ENCODE peak calls at places on chromosomes 6 and 20, in seven cellular contexts. M is A549, U is Karpas-422, Y is GM23248, L is HepG2, B is heart left ventricle, H is testis. Q is an unnamed sample. For H3K4me1, the result is how much of the 10 kb centered on the place peaks cover.

GRCh38 chr6:42450314-42451145 is 1.2 kb downstream of the TRERF1 start:
- DNase-seq in M (no peak), U (peak), Y (peak), L (no peak), B (no peak), H (peak), Q (peak)

GRCh38 chr6:117481278-117481925 is 1.1 kb upstream of the DCBLD1 start:
- DNase-seq in M (no peak), U (no peak), Y (no peak), L (peak), B (no peak), H (no peak), Q (no peak)

GRCh38 chr6:28522594-28523557 is 2.8 kb upstream of the GPX5 start:
- DNase-seq in M (no peak), U (peak), Y (no peak), L (no peak), B (no peak), H (no peak), Q (no peak)

GRCh38 chr6:136052046-136052445 is 198.1 kb downstream of the MTFR2 start:
- DNase-seq in M (no peak), U (no peak), Y (no peak), L (no peak), B (no peak), H (no peak), Q (no peak)

GRCh38 chr6:24829657-24830056 is 30.9 kb upstream of the ARMH2 start:
- DNase-seq in M (no peak), U (no peak), Y (no peak), L (no peak), B (no peak), H (no peak), Q (no peak)

GRCh38 chr6:98824163-98824906 is 10.0 kb upstream of the POU3F2 start:
- DNase-seq in M (no peak), U (no peak), Y (no peak), L (no peak), B (no peak), H (no peak), Q (no peak)

GRCh38 chr6:49462599-49462926 is 490 bp downstream of the MMUT start:
- DNase-seq in M (no peak), U (peak), Y (peak), L (no peak), B (no peak), H (no peak), Q (no peak)

GRCh38 chr20:3818155-3819151 is 1.9 kb upstream of the AP5S1 start:
- DNase-seq in M (peak), U (peak), Y (peak), L (peak), B (peak), H (peak), Q (no peak)

GRCh38 chr6:45970326-45970725 is 45.3 kb downstream of the CLIC5 start:
- DNase-seq in M (no peak), U (no peak), Y (no peak), L (no peak), B (no peak), H (no peak), Q (no peak)

GRCh38 chr6:143901885-143902708 is 37.8 kb downstream of the ZC2HC1B start:
- DNase-seq in M (no peak), U (no peak), Y (peak), L (no peak), B (no peak), H (peak), Q (no peak)

GRCh38 chr6:40344566-40345185 is 242.5 kb downstream of the LRFN2 start:
- DNase-seq in M (no peak), U (no peak), Y (no peak), L (no peak), B (no peak), H (no peak), Q (no peak)

GRCh38 chr6:1667012-1667804 is 57.5 kb downstream of the FOXC1 start:
- DNase-seq in M (no peak), U (no peak), Y (no peak), L (no peak), B (no peak), H (no peak), Q (no peak)

GRCh38 chr6:1669996-1670395 is 60.3 kb downstream of the FOXC1 start:
- DNase-seq in M (no peak), U (no peak), Y (no peak), L (no peak), B (no peak), H (no peak), Q (no peak)

GRCh38 chr6:1670711-1671462 is 61.2 kb downstream of the FOXC1 start:
- DNase-seq in M (no peak), U (no peak), Y (no peak), L (no peak), B (no peak), H (peak), Q (peak)

GRCh38 chr6:1665214-1665613 is 55.5 kb downstream of the FOXC1 start:
- DNase-seq in M (no peak), U (peak), Y (no peak), L (no peak), B (no peak), H (no peak), Q (no peak)

DNA sequence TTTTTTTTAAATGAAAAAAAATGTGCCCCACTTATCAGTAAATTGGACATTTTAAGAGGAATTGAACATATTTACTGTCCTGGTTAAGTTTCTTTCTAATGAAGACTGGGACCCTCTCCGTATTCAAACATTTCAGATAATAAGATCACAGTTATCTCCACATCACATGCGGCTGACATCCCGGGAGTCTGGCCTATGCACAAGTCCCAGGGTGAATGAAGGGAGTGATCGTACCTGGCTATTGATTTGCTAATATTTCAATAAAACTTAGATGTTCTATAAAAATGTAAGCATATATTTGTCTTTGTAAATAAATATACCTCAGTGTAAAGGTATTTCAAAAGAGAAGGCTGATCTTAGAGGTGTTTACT is 58.1 kb downstream of the FOXC1 start:
- DNase-seq in M (no peak), U (no peak), Y (no peak), L (no peak), B (no peak), H (no peak), Q (no peak)
- H3K4me1 ChIP-seq in M (under half), U (under half), Y (under half), L (under half), B (under half), H (under half), Q (under half)

DNA sequence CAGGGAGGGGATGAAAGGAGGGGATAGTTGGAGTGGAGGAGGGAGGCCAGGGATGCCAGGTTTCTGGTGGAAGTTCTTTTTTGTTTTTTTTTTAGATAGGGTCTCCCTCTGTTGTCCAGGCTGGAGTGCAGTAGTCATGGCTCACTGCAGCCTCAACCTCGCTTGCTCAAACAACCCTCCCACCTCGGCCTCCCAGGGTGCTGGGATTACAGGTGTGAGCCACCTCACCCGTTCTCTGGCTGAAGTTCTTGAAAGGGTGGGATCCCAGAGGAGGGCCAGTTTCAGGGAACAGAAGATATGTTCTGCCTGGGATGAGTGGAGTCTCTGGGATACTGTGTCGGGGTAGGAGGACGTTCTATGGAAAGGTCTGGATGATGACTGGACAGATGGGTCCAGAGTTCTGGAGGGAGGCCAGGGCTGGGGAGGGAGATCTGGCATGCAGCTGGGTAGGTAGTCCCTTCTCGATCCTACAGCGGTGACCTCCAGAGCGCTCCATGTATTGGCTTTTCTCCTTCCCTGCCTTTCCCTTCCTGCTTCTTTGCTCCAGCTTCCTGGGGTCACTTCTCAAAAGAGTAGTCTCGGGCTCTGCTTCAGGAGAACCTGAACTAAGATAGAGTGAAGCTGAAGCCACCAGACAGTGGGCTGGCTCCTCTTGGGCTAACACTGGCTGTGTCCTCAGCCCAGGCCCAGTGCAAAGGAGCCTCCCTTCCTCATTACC is 12.7 kb upstream of the SRC start:
- DNase-seq in M (no peak), U (no peak), Y (no peak), L (no peak), B (no peak), H (no peak), Q (no peak)
- H3K27ac ChIP-seq in M (no peak), U (no peak), Y (no peak), L (peak), B (peak), H (no peak), Q (no peak)

GRCh38 chr6:53335224-53335994 is 13.3 kb downstream of the ELOVL5 start:
- DNase-seq in M (no peak), U (peak), Y (no peak), L (no peak), B (no peak), H (no peak), Q (peak)

GRCh38 chr6:53336070-53336469 is 12.7 kb downstream of the ELOVL5 start:
- DNase-seq in M (no peak), U (no peak), Y (no peak), L (no peak), B (no peak), H (no peak), Q (no peak)

GRCh38 chr6:53339424-53339823 is 9.3 kb downstream of the ELOVL5 start:
- DNase-seq in M (no peak), U (no peak), Y (no peak), L (no peak), B (no peak), H (no peak), Q (no peak)

GRCh38 chr6:53340536-53340935 is 8.2 kb downstream of the ELOVL5 start:
- DNase-seq in M (no peak), U (no peak), Y (no peak), L (no peak), B (no peak), H (no peak), Q (no peak)

GRCh38 chr6:53338304-53338703 is 10.4 kb downstream of the ELOVL5 start:
- DNase-seq in M (no peak), U (no peak), Y (no peak), L (no peak), B (no peak), H (no peak), Q (no peak)
- H3K4me1 ChIP-seq in M (under half), U (under half), Y (under half), L (under half), B (under half), H (under half), Q (under half)

DNA sequence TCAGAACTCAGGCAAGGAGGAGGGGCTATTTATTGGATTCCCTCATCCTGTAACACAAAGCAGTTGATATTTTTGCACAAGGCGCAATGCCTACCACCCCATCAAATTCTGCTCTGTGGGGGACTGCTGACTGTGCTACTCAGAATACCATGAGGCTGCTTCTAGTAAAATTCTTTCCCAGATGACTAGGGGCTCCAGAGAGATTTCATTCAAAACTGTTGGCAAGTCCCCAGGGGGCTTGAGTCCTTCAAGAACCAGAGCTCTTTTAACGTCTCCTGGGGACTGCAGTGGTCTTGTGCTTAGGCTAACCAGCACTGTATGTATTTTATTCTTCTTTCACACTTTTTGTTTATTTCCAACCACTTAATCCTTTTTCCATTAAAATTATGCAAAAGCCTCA is 365.9 kb upstream of the AGPAT4 start:
- DNase-seq in M (no peak), U (no peak), Y (no peak), L (no peak), B (no peak), H (no peak), Q (no peak)
- H3K27ac ChIP-seq in M (no peak), U (no peak), Y (no peak), L (no peak), B (no peak), H (no peak), Q (no peak)

DNA sequence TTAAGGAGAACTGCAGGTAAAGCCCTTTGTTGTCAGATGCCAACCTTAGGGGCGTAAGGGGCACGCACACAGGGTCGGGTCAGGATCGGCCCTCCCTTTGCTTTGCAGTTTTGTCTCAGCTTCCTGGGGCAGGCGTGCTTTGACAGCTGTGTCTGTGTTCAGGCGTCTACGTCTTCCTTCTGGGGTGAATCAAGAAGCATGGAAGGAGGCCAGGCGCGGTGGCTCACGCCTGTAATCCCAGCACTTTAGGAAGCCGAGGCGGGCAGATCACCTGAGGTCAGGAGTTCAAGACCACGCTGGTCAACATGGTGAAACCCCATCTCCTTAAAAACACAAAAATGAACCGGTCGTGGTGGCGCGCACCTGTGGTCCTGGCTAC is 1.3 kb downstream of the ZGPAT start:
- DNase-seq in M (no peak), U (no peak), Y (no peak), L (no peak), B (no peak), H (no peak), Q (no peak)
- H3K4me1 ChIP-seq in M (under half), U (under half), Y (under half), L (under half), B (under half), H (under half), Q (under half)

DNA sequence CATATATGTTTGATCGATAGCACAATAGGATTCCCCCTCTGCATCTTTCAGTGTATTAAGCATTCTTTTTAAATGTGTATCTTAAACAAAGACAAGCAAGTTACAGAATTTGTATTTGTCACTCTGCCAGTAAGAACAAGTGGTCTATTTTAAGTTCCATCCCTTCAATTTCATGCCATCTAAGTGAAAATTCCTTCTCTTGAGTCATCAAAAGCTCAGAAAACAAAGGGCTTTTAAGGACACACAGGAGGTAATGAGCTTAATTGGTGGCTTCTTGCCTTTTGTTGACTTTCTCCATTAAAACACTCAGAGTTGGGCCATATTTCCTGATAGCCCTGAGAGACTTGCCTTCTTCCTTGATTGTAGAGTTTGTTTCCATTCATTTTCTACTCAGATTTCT is 547.7 kb downstream of the TENT5A start:
- DNase-seq in M (no peak), U (no peak), Y (peak), L (no peak), B (no peak), H (no peak), Q (no peak)
- H3K27ac ChIP-seq in M (no peak), U (no peak), Y (peak), L (no peak), B (no peak), H (no peak), Q (no peak)

GRCh38 chr6:107495196-107495643 is 5.3 kb downstream of the SOBP start:
- DNase-seq in M (no peak), U (no peak), Y (peak), L (no peak), B (peak), H (peak), Q (no peak)
- H3K4me1 ChIP-seq in M (under half), U (half or more), Y (under half), L (half or more), B (half or more), H (half or more), Q (under half)

Q was measured in foreskin keratinocyte.